ENCODE peak calls at places on chromosomes 4 and X, in seven cellular contexts. One of them, this sample, is unnamed. For H3K36me3 and H3K4me1, the result is how much of the 10 kb centered on the place peaks cover.

GRCh38 chrX:9188117-9188516 is 154.2 kb upstream of the FAM9B start:
- DNase-seq in tibial nerve: no peak
- DNase-seq in osteoblast: no peak
- DNase-seq in sigmoid colon: no peak
- DNase-seq in gastrocnemius medialis: no peak
- DNase-seq in HepG2: no peak
- DNase-seq in CD8-positive, alpha-beta T cell: no peak
- DNase-seq in this sample: no peak

GRCh38 chr4:105622269-105622668 is 69.8 kb downstream of the ARHGEF38 start:
- DNase-seq in tibial nerve: no peak
- DNase-seq in osteoblast: peak
- DNase-seq in sigmoid colon: no peak
- DNase-seq in gastrocnemius medialis: peak
- DNase-seq in HepG2: no peak
- DNase-seq in CD8-positive, alpha-beta T cell: no peak
- DNase-seq in this sample: no peak

GRCh38 chrX:154748712-154749339 is 2.1 kb downstream of the GAB3 start:
- DNase-seq in tibial nerve: no peak
- DNase-seq in osteoblast: peak
- DNase-seq in sigmoid colon: peak
- DNase-seq in gastrocnemius medialis: no peak
- DNase-seq in HepG2: peak
- DNase-seq in CD8-positive, alpha-beta T cell: peak
- DNase-seq in this sample: peak

GRCh38 chr4:33063238-33063637 is 2343.1 kb downstream of the PCDH7 start:
- DNase-seq in tibial nerve: no peak
- DNase-seq in osteoblast: no peak
- DNase-seq in sigmoid colon: no peak
- DNase-seq in gastrocnemius medialis: no peak
- DNase-seq in HepG2: no peak
- DNase-seq in CD8-positive, alpha-beta T cell: no peak
- DNase-seq in this sample: no peak

GRCh38 chr4:20687894-20688293 is 12.4 kb upstream of the PACRGL start:
- DNase-seq in tibial nerve: no peak
- DNase-seq in osteoblast: peak
- DNase-seq in sigmoid colon: no peak
- DNase-seq in gastrocnemius medialis: no peak
- DNase-seq in HepG2: no peak
- DNase-seq in CD8-positive, alpha-beta T cell: no peak
- DNase-seq in this sample: no peak

GRCh38 chr4:146647615-146648383 is 9.1 kb downstream of the POU4F2 start:
- DNase-seq in tibial nerve: no peak
- DNase-seq in osteoblast: no peak
- DNase-seq in sigmoid colon: no peak
- DNase-seq in gastrocnemius medialis: no peak
- DNase-seq in HepG2: no peak
- DNase-seq in CD8-positive, alpha-beta T cell: no peak
- DNase-seq in this sample: no peak

GRCh38 chrX:98067611-98068010 is 1183.9 kb downstream of the RPA4 start:
- DNase-seq in tibial nerve: no peak
- DNase-seq in osteoblast: no peak
- DNase-seq in sigmoid colon: no peak
- DNase-seq in gastrocnemius medialis: no peak
- DNase-seq in HepG2: no peak
- DNase-seq in CD8-positive, alpha-beta T cell: no peak
- DNase-seq in this sample: no peak

GRCh38 chr4:26288308-26288982 is 32.4 kb upstream of the RBPJ start:
- DNase-seq in tibial nerve: no peak
- DNase-seq in osteoblast: peak
- DNase-seq in sigmoid colon: no peak
- DNase-seq in gastrocnemius medialis: no peak
- DNase-seq in HepG2: no peak
- DNase-seq in CD8-positive, alpha-beta T cell: no peak
- DNase-seq in this sample: no peak

GRCh38 chr4:57119054-57119651 is 9.0 kb upstream of the IGFBP7 start:
- DNase-seq in tibial nerve: peak
- DNase-seq in osteoblast: peak
- DNase-seq in sigmoid colon: peak
- DNase-seq in gastrocnemius medialis: no peak
- DNase-seq in HepG2: no peak
- DNase-seq in CD8-positive, alpha-beta T cell: no peak
- DNase-seq in this sample: peak

GRCh38 chr4:18022572-18023039 is 1.1 kb upstream of the LCORL start:
- DNase-seq in tibial nerve: no peak
- DNase-seq in osteoblast: peak
- DNase-seq in sigmoid colon: no peak
- DNase-seq in gastrocnemius medialis: no peak
- DNase-seq in HepG2: no peak
- DNase-seq in CD8-positive, alpha-beta T cell: no peak
- DNase-seq in this sample: no peak

GRCh38 chrX:86012188-86012587 is 35.2 kb downstream of the CHM start:
- DNase-seq in tibial nerve: no peak
- DNase-seq in osteoblast: no peak
- DNase-seq in sigmoid colon: no peak
- DNase-seq in gastrocnemius medialis: no peak
- DNase-seq in HepG2: no peak
- DNase-seq in CD8-positive, alpha-beta T cell: no peak
- DNase-seq in this sample: no peak

GRCh38 chrX:31580726-31581125 is 508.9 kb upstream of the FTHL17 start:
- DNase-seq in tibial nerve: no peak
- DNase-seq in osteoblast: peak
- DNase-seq in sigmoid colon: no peak
- DNase-seq in gastrocnemius medialis: no peak
- DNase-seq in HepG2: no peak
- DNase-seq in CD8-positive, alpha-beta T cell: no peak
- DNase-seq in this sample: no peak

GRCh38 chr4:172546782-172547181 is 621.8 kb upstream of the GALNT7 start:
- DNase-seq in tibial nerve: no peak
- DNase-seq in osteoblast: no peak
- DNase-seq in sigmoid colon: no peak
- DNase-seq in gastrocnemius medialis: no peak
- DNase-seq in HepG2: no peak
- DNase-seq in CD8-positive, alpha-beta T cell: no peak
- DNase-seq in this sample: peak

GRCh38 chrX:45769919-45770582 is 569.4 kb upstream of the DIPK2B start:
- DNase-seq in tibial nerve: peak
- DNase-seq in osteoblast: peak
- DNase-seq in sigmoid colon: peak
- DNase-seq in gastrocnemius medialis: peak
- DNase-seq in HepG2: peak
- DNase-seq in CD8-positive, alpha-beta T cell: peak
- DNase-seq in this sample: peak

GRCh38 chr4:113278324-113278934 is 229.0 kb downstream of the ANK2 start:
- DNase-seq in tibial nerve: peak
- DNase-seq in osteoblast: peak
- DNase-seq in sigmoid colon: peak
- DNase-seq in gastrocnemius medialis: peak
- DNase-seq in HepG2: peak
- DNase-seq in CD8-positive, alpha-beta T cell: peak
- DNase-seq in this sample: peak

GRCh38 chrX:15136795-15137194 is 133.1 kb downstream of the ASB9 start:
- DNase-seq in tibial nerve: no peak
- DNase-seq in osteoblast: peak
- DNase-seq in sigmoid colon: no peak
- DNase-seq in gastrocnemius medialis: no peak
- DNase-seq in HepG2: no peak
- DNase-seq in CD8-positive, alpha-beta T cell: no peak
- DNase-seq in this sample: no peak

GRCh38 chr4:122948671-122949070 is 26.3 kb upstream of the NUDT6 start:
- DNase-seq in tibial nerve: no peak
- DNase-seq in osteoblast: no peak
- DNase-seq in sigmoid colon: no peak
- DNase-seq in gastrocnemius medialis: no peak
- DNase-seq in HepG2: no peak
- DNase-seq in CD8-positive, alpha-beta T cell: no peak
- DNase-seq in this sample: no peak

GRCh38 chr4:146960634-146961033 is 15.0 kb upstream of the TTC29 start:
- DNase-seq in tibial nerve: no peak
- DNase-seq in osteoblast: no peak
- DNase-seq in sigmoid colon: no peak
- DNase-seq in gastrocnemius medialis: no peak
- DNase-seq in HepG2: no peak
- DNase-seq in CD8-positive, alpha-beta T cell: no peak
- DNase-seq in this sample: no peak

GRCh38 chrX:65750674-65751469 is 83.4 kb downstream of the MSN start:
- DNase-seq in tibial nerve: no peak
- DNase-seq in osteoblast: no peak
- DNase-seq in sigmoid colon: no peak
- DNase-seq in gastrocnemius medialis: no peak
- DNase-seq in HepG2: no peak
- DNase-seq in CD8-positive, alpha-beta T cell: peak
- DNase-seq in this sample: no peak

GRCh38 chrX:100994352-100995281 is 25.1 kb downstream of the ARL13A start:
- DNase-seq in tibial nerve: no peak
- DNase-seq in osteoblast: no peak
- DNase-seq in sigmoid colon: no peak
- DNase-seq in gastrocnemius medialis: no peak
- DNase-seq in HepG2: peak
- DNase-seq in CD8-positive, alpha-beta T cell: no peak
- DNase-seq in this sample: no peak

GRCh38 chr4:145719752-145720624 is 40.0 kb downstream of the C4orf51 start:
- DNase-seq in tibial nerve: no peak
- DNase-seq in osteoblast: no peak
- DNase-seq in sigmoid colon: no peak
- DNase-seq in gastrocnemius medialis: no peak
- DNase-seq in HepG2: no peak
- DNase-seq in CD8-positive, alpha-beta T cell: peak
- DNase-seq in this sample: peak

GRCh38 chrX:84223261-84223660 is 35.3 kb upstream of the RPS6KA6 start:
- DNase-seq in tibial nerve: no peak
- DNase-seq in osteoblast: no peak
- DNase-seq in sigmoid colon: no peak
- DNase-seq in gastrocnemius medialis: no peak
- DNase-seq in HepG2: no peak
- DNase-seq in CD8-positive, alpha-beta T cell: no peak
- DNase-seq in this sample: no peak

GRCh38 chrX:121103381-121103780 is 56.0 kb downstream of the GLUD2 start:
- DNase-seq in tibial nerve: no peak
- DNase-seq in osteoblast: no peak
- DNase-seq in sigmoid colon: no peak
- DNase-seq in gastrocnemius medialis: no peak
- DNase-seq in HepG2: no peak
- DNase-seq in CD8-positive, alpha-beta T cell: no peak
- DNase-seq in this sample: no peak

GRCh38 chr4:6549445-6549844 is 25.5 kb upstream of the MAN2B2 start:
- DNase-seq in tibial nerve: no peak
- DNase-seq in osteoblast: no peak
- DNase-seq in sigmoid colon: no peak
- DNase-seq in gastrocnemius medialis: no peak
- DNase-seq in HepG2: no peak
- DNase-seq in CD8-positive, alpha-beta T cell: no peak
- DNase-seq in this sample: no peak

GRCh38 chrX:154378059-154378798 is 866 bp upstream of the EMD start:
- DNase-seq in tibial nerve: no peak
- DNase-seq in osteoblast: peak
- DNase-seq in sigmoid colon: peak
- DNase-seq in gastrocnemius medialis: no peak
- DNase-seq in HepG2: no peak
- DNase-seq in CD8-positive, alpha-beta T cell: peak
- DNase-seq in this sample: peak

GRCh38 chr4:173531085-173531965 is 1.3 kb upstream of the HAND2 start:
- DNase-seq in tibial nerve: no peak
- DNase-seq in osteoblast: no peak
- DNase-seq in sigmoid colon: peak
- DNase-seq in gastrocnemius medialis: no peak
- DNase-seq in HepG2: no peak
- DNase-seq in CD8-positive, alpha-beta T cell: no peak
- DNase-seq in this sample: no peak

GRCh38 chrX:54564942-54565341 is 34.9 kb downstream of the GNL3L start:
- DNase-seq in tibial nerve: no peak
- DNase-seq in osteoblast: no peak
- DNase-seq in sigmoid colon: no peak
- DNase-seq in gastrocnemius medialis: no peak
- DNase-seq in HepG2: no peak
- DNase-seq in CD8-positive, alpha-beta T cell: no peak
- DNase-seq in this sample: no peak

GRCh38 chrX:54561622-54562021 is 31.6 kb downstream of the GNL3L start:
- DNase-seq in tibial nerve: no peak
- DNase-seq in osteoblast: no peak
- DNase-seq in sigmoid colon: no peak
- DNase-seq in gastrocnemius medialis: no peak
- DNase-seq in HepG2: no peak
- DNase-seq in CD8-positive, alpha-beta T cell: no peak
- DNase-seq in this sample: no peak

DNA sequence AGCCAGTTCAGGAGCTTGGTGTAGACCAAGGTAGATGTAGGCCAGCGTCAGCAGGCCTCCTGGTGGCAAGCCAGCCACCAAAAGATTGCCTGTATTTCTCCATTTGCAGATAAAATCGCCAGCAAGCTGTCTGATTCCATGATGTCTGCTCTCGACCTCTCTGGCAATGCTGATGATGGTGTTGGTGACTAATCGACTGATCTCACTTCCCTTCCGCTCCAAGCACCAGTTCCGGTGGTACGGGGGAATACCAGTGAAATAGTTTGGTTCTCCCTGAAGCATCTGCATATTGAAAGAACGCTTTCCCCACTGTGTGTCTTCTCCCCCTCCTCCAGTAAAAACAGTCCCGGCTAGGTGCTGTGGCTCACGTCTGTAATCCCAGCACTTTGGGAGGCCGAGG is 30.4 kb downstream of the GNL3L start:
- DNase-seq in tibial nerve: no peak
- DNase-seq in osteoblast: no peak
- DNase-seq in sigmoid colon: no peak
- DNase-seq in gastrocnemius medialis: no peak
- DNase-seq in HepG2: no peak
- DNase-seq in CD8-positive, alpha-beta T cell: no peak
- DNase-seq in this sample: no peak
- H3K36me3 ChIP-seq in tibial nerve: half or more
- H3K36me3 ChIP-seq in osteoblast: under half
- H3K36me3 ChIP-seq in sigmoid colon: under half
- H3K36me3 ChIP-seq in gastrocnemius medialis: under half
- H3K36me3 ChIP-seq in HepG2: under half
- H3K36me3 ChIP-seq in CD8-positive, alpha-beta T cell: under half
- H3K36me3 ChIP-seq in this sample: under half

GRCh38 chrX:72048515-72049455 is 82.9 kb downstream of the RTL5 start:
- DNase-seq in tibial nerve: no peak
- DNase-seq in osteoblast: no peak
- DNase-seq in sigmoid colon: peak
- DNase-seq in gastrocnemius medialis: no peak
- DNase-seq in HepG2: no peak
- DNase-seq in CD8-positive, alpha-beta T cell: peak
- DNase-seq in this sample: no peak
- TF ChIP-seq CTCF in tibial nerve: no peak
- TF ChIP-seq CTCF in osteoblast: no peak
- TF ChIP-seq CTCF in sigmoid colon: no peak
- TF ChIP-seq CTCF in gastrocnemius medialis: no peak
- TF ChIP-seq CTCF in HepG2: peak
- TF ChIP-seq CTCF in CD8-positive, alpha-beta T cell: no peak
- TF ChIP-seq CTCF in this sample: no peak

GRCh38 chr4:188682321-188682720 is 543.1 kb downstream of the TRIML1 start:
- DNase-seq in tibial nerve: no peak
- DNase-seq in osteoblast: no peak
- DNase-seq in sigmoid colon: no peak
- DNase-seq in gastrocnemius medialis: no peak
- DNase-seq in HepG2: no peak
- DNase-seq in CD8-positive, alpha-beta T cell: no peak
- DNase-seq in this sample: no peak
- H3K4me1 ChIP-seq in tibial nerve: under half
- H3K4me1 ChIP-seq in osteoblast: under half
- H3K4me1 ChIP-seq in sigmoid colon: under half
- H3K4me1 ChIP-seq in gastrocnemius medialis: under half
- H3K4me1 ChIP-seq in HepG2: under half
- H3K4me1 ChIP-seq in CD8-positive, alpha-beta T cell: under half
- H3K4me1 ChIP-seq in this sample: under half

GRCh38 chr4:55080174-55080865 is 45.1 kb downstream of the KDR start:
- DNase-seq in tibial nerve: no peak
- DNase-seq in osteoblast: no peak
- DNase-seq in sigmoid colon: no peak
- DNase-seq in gastrocnemius medialis: no peak
- DNase-seq in HepG2: no peak
- DNase-seq in CD8-positive, alpha-beta T cell: no peak
- DNase-seq in this sample: no peak
- H3K36me3 ChIP-seq in tibial nerve: under half
- H3K36me3 ChIP-seq in osteoblast: under half
- H3K36me3 ChIP-seq in sigmoid colon: under half
- H3K36me3 ChIP-seq in gastrocnemius medialis: under half
- H3K36me3 ChIP-seq in HepG2: under half
- H3K36me3 ChIP-seq in CD8-positive, alpha-beta T cell: under half
- H3K36me3 ChIP-seq in this sample: under half

This sample was measured in thyroid gland.